ENCODE peak calls at places on chromosomes 1 and 21, in nine cellular contexts. One of them, this sample, is unnamed.

GRCh38 chr1:236997882-236998281 is 6.4 kb downstream of the MT1HL1 start:
- DNase-seq in hepatocyte: no peak
- DNase-seq in SK-N-SH: no peak
- DNase-seq in neural progenitor cell: no peak
- DNase-seq in HCT116: no peak
- DNase-seq in GM23338: peak
- DNase-seq in PC-3: no peak
- DNase-seq in GM23248: no peak
- DNase-seq in MM.1S: no peak
- DNase-seq in this sample: no peak

GRCh38 chr1:64917328-64917861 is 49.0 kb downstream of the JAK1 start:
- DNase-seq in hepatocyte: peak
- DNase-seq in SK-N-SH: no peak
- DNase-seq in neural progenitor cell: peak
- DNase-seq in HCT116: peak
- DNase-seq in GM23338: peak
- DNase-seq in PC-3: peak
- DNase-seq in GM23248: peak
- DNase-seq in MM.1S: no peak
- DNase-seq in this sample: peak

GRCh38 chr1:198155253-198155652 is 1.5 kb upstream of the NEK7 start:
- DNase-seq in hepatocyte: no peak
- DNase-seq in SK-N-SH: no peak
- DNase-seq in neural progenitor cell: no peak
- DNase-seq in HCT116: peak
- DNase-seq in GM23338: no peak
- DNase-seq in PC-3: peak
- DNase-seq in GM23248: peak
- DNase-seq in MM.1S: no peak
- DNase-seq in this sample: no peak

GRCh38 chr1:17639703-17640340 is 100.3 kb downstream of the ARHGEF10L start:
- DNase-seq in hepatocyte: no peak
- DNase-seq in SK-N-SH: no peak
- DNase-seq in neural progenitor cell: no peak
- DNase-seq in HCT116: no peak
- DNase-seq in GM23338: no peak
- DNase-seq in PC-3: no peak
- DNase-seq in GM23248: no peak
- DNase-seq in MM.1S: no peak
- DNase-seq in this sample: no peak

GRCh38 chr21:46188226-46189212 is 4.3 kb upstream of the SPATC1L start:
- DNase-seq in hepatocyte: peak
- DNase-seq in SK-N-SH: peak
- DNase-seq in neural progenitor cell: no peak
- DNase-seq in HCT116: peak
- DNase-seq in GM23338: peak
- DNase-seq in PC-3: peak
- DNase-seq in GM23248: peak
- DNase-seq in MM.1S: no peak
- DNase-seq in this sample: no peak

GRCh38 chr1:74193908-74194307 is 4.1 kb downstream of the LRRIQ3 start:
- DNase-seq in hepatocyte: no peak
- DNase-seq in SK-N-SH: no peak
- DNase-seq in neural progenitor cell: no peak
- DNase-seq in HCT116: no peak
- DNase-seq in GM23338: no peak
- DNase-seq in PC-3: peak
- DNase-seq in GM23248: peak
- DNase-seq in MM.1S: no peak
- DNase-seq in this sample: no peak

GRCh38 chr1:64505232-64505943 is 35.5 kb downstream of the CACHD1 start:
- DNase-seq in hepatocyte: peak
- DNase-seq in SK-N-SH: peak
- DNase-seq in neural progenitor cell: peak
- DNase-seq in HCT116: no peak
- DNase-seq in GM23338: peak
- DNase-seq in PC-3: no peak
- DNase-seq in GM23248: no peak
- DNase-seq in MM.1S: peak
- DNase-seq in this sample: no peak

GRCh38 chr1:10827377-10828333 is 31.2 kb upstream of the CASZ1 start:
- DNase-seq in hepatocyte: no peak
- DNase-seq in SK-N-SH: no peak
- DNase-seq in neural progenitor cell: no peak
- DNase-seq in HCT116: no peak
- DNase-seq in GM23338: no peak
- DNase-seq in PC-3: no peak
- DNase-seq in GM23248: no peak
- DNase-seq in MM.1S: no peak
- DNase-seq in this sample: no peak

GRCh38 chr1:47534040-47534328 is 96.1 kb downstream of the FOXD2 start:
- DNase-seq in hepatocyte: no peak
- DNase-seq in SK-N-SH: peak
- DNase-seq in neural progenitor cell: no peak
- DNase-seq in HCT116: no peak
- DNase-seq in GM23338: no peak
- DNase-seq in PC-3: no peak
- DNase-seq in GM23248: peak
- DNase-seq in MM.1S: no peak
- DNase-seq in this sample: no peak

GRCh38 chr1:146019225-146020057 is 2.1 kb downstream of the HJV start:
- DNase-seq in hepatocyte: no peak
- DNase-seq in SK-N-SH: no peak
- DNase-seq in neural progenitor cell: peak
- DNase-seq in HCT116: no peak
- DNase-seq in GM23338: peak
- DNase-seq in PC-3: no peak
- DNase-seq in GM23248: no peak
- DNase-seq in MM.1S: no peak
- DNase-seq in this sample: no peak

GRCh38 chr1:151934048-151934493 is 24.8 kb upstream of the THEM4 start:
- DNase-seq in hepatocyte: peak
- DNase-seq in SK-N-SH: peak
- DNase-seq in neural progenitor cell: peak
- DNase-seq in HCT116: no peak
- DNase-seq in GM23338: peak
- DNase-seq in PC-3: peak
- DNase-seq in GM23248: peak
- DNase-seq in MM.1S: peak
- DNase-seq in this sample: peak

GRCh38 chr1:6623269-6623965 is 1.3 kb upstream of the THAP3 start:
- DNase-seq in hepatocyte: no peak
- DNase-seq in SK-N-SH: no peak
- DNase-seq in neural progenitor cell: no peak
- DNase-seq in HCT116: no peak
- DNase-seq in GM23338: no peak
- DNase-seq in PC-3: no peak
- DNase-seq in GM23248: no peak
- DNase-seq in MM.1S: no peak
- DNase-seq in this sample: no peak

GRCh38 chr21:15552914-15553491 is 176.8 kb upstream of the USP25 start:
- DNase-seq in hepatocyte: peak
- DNase-seq in SK-N-SH: no peak
- DNase-seq in neural progenitor cell: no peak
- DNase-seq in HCT116: no peak
- DNase-seq in GM23338: peak
- DNase-seq in PC-3: peak
- DNase-seq in GM23248: peak
- DNase-seq in MM.1S: no peak
- DNase-seq in this sample: peak

GRCh38 chr1:3657578-3658230 is 5.4 kb downstream of the TP73 start:
- DNase-seq in hepatocyte: no peak
- DNase-seq in SK-N-SH: no peak
- DNase-seq in neural progenitor cell: no peak
- DNase-seq in HCT116: no peak
- DNase-seq in GM23338: no peak
- DNase-seq in PC-3: no peak
- DNase-seq in GM23248: no peak
- DNase-seq in MM.1S: no peak
- DNase-seq in this sample: no peak

GRCh38 chr21:31293986-31294385 is 50.1 kb downstream of the TIAM1 start:
- DNase-seq in hepatocyte: peak
- DNase-seq in SK-N-SH: no peak
- DNase-seq in neural progenitor cell: no peak
- DNase-seq in HCT116: peak
- DNase-seq in GM23338: no peak
- DNase-seq in PC-3: peak
- DNase-seq in GM23248: peak
- DNase-seq in MM.1S: no peak
- DNase-seq in this sample: no peak

GRCh38 chr1:44406761-44407429 is 1.8 kb downstream of the RNF220 start:
- DNase-seq in hepatocyte: peak
- DNase-seq in SK-N-SH: peak
- DNase-seq in neural progenitor cell: peak
- DNase-seq in HCT116: no peak
- DNase-seq in GM23338: peak
- DNase-seq in PC-3: no peak
- DNase-seq in GM23248: peak
- DNase-seq in MM.1S: no peak
- DNase-seq in this sample: no peak

DNA sequence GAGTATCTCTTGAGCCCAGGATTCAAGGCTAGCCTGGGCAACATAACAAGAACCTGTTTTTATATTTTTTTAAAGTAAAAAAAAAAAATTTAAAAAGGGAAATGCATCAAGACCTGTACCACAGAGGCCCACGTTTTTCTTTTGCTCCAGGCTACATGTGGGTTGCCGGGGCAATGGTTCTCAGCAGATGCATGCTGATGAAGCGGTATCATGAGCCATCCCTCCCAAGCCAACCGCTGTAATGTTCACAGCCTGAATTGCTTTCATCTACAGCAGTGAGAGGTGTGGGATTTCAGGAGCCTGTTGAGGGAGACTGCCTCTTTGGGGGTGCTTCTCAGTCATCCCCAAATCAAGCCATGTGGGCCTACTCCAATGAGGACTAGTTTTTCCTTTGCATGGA is 60.5 kb downstream of the CD58 start:
- DNase-seq in hepatocyte: no peak
- DNase-seq in SK-N-SH: no peak
- DNase-seq in neural progenitor cell: no peak
- DNase-seq in HCT116: no peak
- DNase-seq in GM23338: no peak
- DNase-seq in PC-3: no peak
- DNase-seq in GM23248: peak
- DNase-seq in MM.1S: peak
- DNase-seq in this sample: no peak
- TF ChIP-seq EZH2phosphoT487 in hepatocyte: no peak
- TF ChIP-seq EZH2phosphoT487 in SK-N-SH: no peak
- TF ChIP-seq EZH2phosphoT487 in neural progenitor cell: no peak
- TF ChIP-seq EZH2phosphoT487 in HCT116: no peak
- TF ChIP-seq EZH2phosphoT487 in GM23338: no peak
- TF ChIP-seq EZH2phosphoT487 in PC-3: no peak
- TF ChIP-seq EZH2phosphoT487 in GM23248: no peak
- TF ChIP-seq EZH2phosphoT487 in MM.1S: no peak
- TF ChIP-seq EZH2phosphoT487 in this sample: no peak

GRCh38 chr21:28509031-28509430 is 483.6 kb downstream of the LTN1 start:
- DNase-seq in hepatocyte: no peak
- DNase-seq in SK-N-SH: no peak
- DNase-seq in neural progenitor cell: peak
- DNase-seq in HCT116: no peak
- DNase-seq in GM23338: peak
- DNase-seq in PC-3: no peak
- DNase-seq in GM23248: no peak
- DNase-seq in MM.1S: no peak
- DNase-seq in this sample: no peak
- H2AFZ ChIP-seq in hepatocyte: no peak
- H2AFZ ChIP-seq in SK-N-SH: no peak
- H2AFZ ChIP-seq in neural progenitor cell: no peak
- H2AFZ ChIP-seq in HCT116: no peak
- H2AFZ ChIP-seq in GM23338: peak
- H2AFZ ChIP-seq in PC-3: no peak
- H2AFZ ChIP-seq in GM23248: no peak
- H2AFZ ChIP-seq in MM.1S: no peak
- H2AFZ ChIP-seq in this sample: no peak

GRCh38 chr1:207458409-207458808 is 4.3 kb downstream of the CR2 start:
- DNase-seq in hepatocyte: no peak
- DNase-seq in SK-N-SH: no peak
- DNase-seq in neural progenitor cell: no peak
- DNase-seq in HCT116: no peak
- DNase-seq in GM23338: no peak
- DNase-seq in PC-3: no peak
- DNase-seq in GM23248: no peak
- DNase-seq in MM.1S: no peak
- DNase-seq in this sample: no peak

GRCh38 chr1:207454046-207454964 is at the start of gene CR2:
- DNase-seq in hepatocyte: peak
- DNase-seq in SK-N-SH: peak
- DNase-seq in neural progenitor cell: peak
- DNase-seq in HCT116: peak
- DNase-seq in GM23338: peak
- DNase-seq in PC-3: no peak
- DNase-seq in GM23248: peak
- DNase-seq in MM.1S: peak
- DNase-seq in this sample: peak

GRCh38 chr1:207459008-207459407 is 4.9 kb downstream of the CR2 start:
- DNase-seq in hepatocyte: no peak
- DNase-seq in SK-N-SH: no peak
- DNase-seq in neural progenitor cell: no peak
- DNase-seq in HCT116: no peak
- DNase-seq in GM23338: no peak
- DNase-seq in PC-3: no peak
- DNase-seq in GM23248: no peak
- DNase-seq in MM.1S: peak
- DNase-seq in this sample: peak

GRCh38 chr1:207455183-207455754 is 1.1 kb downstream of the CR2 start:
- DNase-seq in hepatocyte: no peak
- DNase-seq in SK-N-SH: no peak
- DNase-seq in neural progenitor cell: no peak
- DNase-seq in HCT116: no peak
- DNase-seq in GM23338: no peak
- DNase-seq in PC-3: no peak
- DNase-seq in GM23248: no peak
- DNase-seq in MM.1S: peak
- DNase-seq in this sample: no peak

GRCh38 chr1:207453710-207454045 is 450 bp upstream of the CR2 start:
- DNase-seq in hepatocyte: no peak
- DNase-seq in SK-N-SH: no peak
- DNase-seq in neural progenitor cell: no peak
- DNase-seq in HCT116: no peak
- DNase-seq in GM23338: no peak
- DNase-seq in PC-3: no peak
- DNase-seq in GM23248: peak
- DNase-seq in MM.1S: no peak
- DNase-seq in this sample: no peak
- H3K4me3 ChIP-seq in hepatocyte: peak
- H3K4me3 ChIP-seq in SK-N-SH: no peak
- H3K4me3 ChIP-seq in neural progenitor cell: peak
- H3K4me3 ChIP-seq in HCT116: peak
- H3K4me3 ChIP-seq in GM23338: peak
- H3K4me3 ChIP-seq in PC-3: no peak
- H3K4me3 ChIP-seq in GM23248: no peak
- H3K4me3 ChIP-seq in MM.1S: peak
- H3K4me3 ChIP-seq in this sample: peak

GRCh38 chr21:34771512-34772028 is 102.8 kb downstream of the CLIC6 start:
- DNase-seq in hepatocyte: no peak
- DNase-seq in SK-N-SH: no peak
- DNase-seq in neural progenitor cell: no peak
- DNase-seq in HCT116: peak
- DNase-seq in GM23338: no peak
- DNase-seq in PC-3: peak
- DNase-seq in GM23248: peak
- DNase-seq in MM.1S: no peak
- DNase-seq in this sample: no peak
- TF ChIP-seq EZH2phosphoT487 in hepatocyte: no peak
- TF ChIP-seq EZH2phosphoT487 in SK-N-SH: no peak
- TF ChIP-seq EZH2phosphoT487 in neural progenitor cell: no peak
- TF ChIP-seq EZH2phosphoT487 in HCT116: no peak
- TF ChIP-seq EZH2phosphoT487 in GM23338: no peak
- TF ChIP-seq EZH2phosphoT487 in PC-3: no peak
- TF ChIP-seq EZH2phosphoT487 in GM23248: no peak
- TF ChIP-seq EZH2phosphoT487 in MM.1S: no peak
- TF ChIP-seq EZH2phosphoT487 in this sample: no peak

GRCh38 chr1:241551759-241552638 is 19.8 kb downstream of the KMO start:
- DNase-seq in hepatocyte: no peak
- DNase-seq in SK-N-SH: no peak
- DNase-seq in neural progenitor cell: no peak
- DNase-seq in HCT116: no peak
- DNase-seq in GM23338: no peak
- DNase-seq in PC-3: no peak
- DNase-seq in GM23248: no peak
- DNase-seq in MM.1S: no peak
- DNase-seq in this sample: peak
- H2AFZ ChIP-seq in hepatocyte: no peak
- H2AFZ ChIP-seq in SK-N-SH: no peak
- H2AFZ ChIP-seq in neural progenitor cell: no peak
- H2AFZ ChIP-seq in HCT116: no peak
- H2AFZ ChIP-seq in GM23338: peak
- H2AFZ ChIP-seq in PC-3: no peak
- H2AFZ ChIP-seq in GM23248: no peak
- H2AFZ ChIP-seq in MM.1S: no peak
- H2AFZ ChIP-seq in this sample: peak